ENCODE peak calls at places on chromosomes 6 and 20, in five cellular contexts. Z, A, W, C and V are unnamed samples.

GRCh38 chr6:85690071-85690470 is 47.4 kb upstream of the SYNCRIP start:
- DNase-seq in Z (no peak), A (no peak), W (no peak), C (no peak), V (no peak)

GRCh38 chr6:63636516-63636968 is 940 bp downstream of the PHF3 start:
- DNase-seq in Z (peak), A (peak), W (peak), C (peak), V (peak)

GRCh38 chr6:150720774-150721233 is 121.1 kb downstream of the PLEKHG1 start:
- DNase-seq in Z (no peak), A (no peak), W (peak), C (no peak), V (no peak)

GRCh38 chr6:159874475-159874874 is 16.3 kb upstream of the MAS1 start:
- DNase-seq in Z (peak), A (no peak), W (no peak), C (no peak), V (no peak)

GRCh38 chr6:143743256-143744166 is 65.7 kb downstream of the PHACTR2 start:
- DNase-seq in Z (peak), A (no peak), W (no peak), C (no peak), V (no peak)

GRCh38 chr20:42985628-42986027 is 204.1 kb downstream of the PTPRT start:
- DNase-seq in Z (no peak), A (no peak), W (no peak), C (no peak), V (no peak)

GRCh38 chr20:43662943-43663655 is 3.8 kb upstream of the MYBL2 start:
- DNase-seq in Z (no peak), A (no peak), W (no peak), C (no peak), V (no peak)

GRCh38 chr6:35496851-35497570 is at the start of gene TEAD3:
- DNase-seq in Z (peak), A (peak), W (peak), C (peak), V (peak)

GRCh38 chr6:97978855-97979271 is 695.8 kb upstream of the MMS22L start:
- DNase-seq in Z (no peak), A (no peak), W (no peak), C (no peak), V (no peak)